ENCODE peak calls at places on chromosomes 6 and 20, in seven cellular contexts. K is lung, B is GM06990, T is prostate gland, W is Peyer's patch, C is psoas muscle, I is testis. L is an unnamed sample.

GRCh38 chr20:998431-998830 is 3.7 kb downstream of the RSPO4 start:
- DNase-seq in K (no peak), B (no peak), T (no peak), W (no peak), C (no peak), I (no peak), L (no peak)

GRCh38 chr6:90369024-90369519 is 72.4 kb upstream of the BACH2 start:
- DNase-seq in K (peak; percentile 70), B (peak; percentile 69), T (peak; percentile 91), W (no peak), C (peak; percentile 58), I (peak; percentile 59), L (peak; percentile 36)

GRCh38 chr6:36780517-36781210 is 58.6 kb downstream of the CPNE5 start:
- DNase-seq in K (peak; percentile 40), B (no peak), T (no peak), W (peak; percentile 67), C (no peak), I (no peak), L (no peak)

GRCh38 chr20:10558635-10559187 is 115.1 kb downstream of the JAG1 start:
- DNase-seq in K (no peak), B (peak; percentile 45), T (no peak), W (no peak), C (no peak), I (no peak), L (no peak)

GRCh38 chr6:12718025-12718424 is 1.5 kb downstream of the PHACTR1 start:
- DNase-seq in K (no peak), B (no peak), T (no peak), W (no peak), C (no peak), I (no peak), L (no peak)

GRCh38 chr20:12198281-12198680 is 280.6 kb downstream of the BTBD3 start:
- DNase-seq in K (no peak), B (no peak), T (no peak), W (no peak), C (no peak), I (no peak), L (no peak)

GRCh38 chr6:149925253-149925973 is 2.5 kb upstream of the RAET1G start:
- DNase-seq in K (no peak), B (no peak), T (no peak), W (no peak), C (peak; percentile 70), I (peak; percentile 32), L (peak; percentile 58)

GRCh38 chr6:91358986-91359385 is 772.1 kb upstream of the MAP3K7 start:
- DNase-seq in K (no peak), B (no peak), T (no peak), W (no peak), C (no peak), I (no peak), L (no peak)

GRCh38 chr6:151502499-151502898 is 8.7 kb downstream of the CCDC170 start:
- DNase-seq in K (no peak), B (no peak), T (no peak), W (no peak), C (no peak), I (no peak), L (no peak)

GRCh38 chr6:12577124-12577845 is 139.3 kb upstream of the PHACTR1 start:
- DNase-seq in K (no peak), B (no peak), T (no peak), W (no peak), C (no peak), I (no peak), L (no peak)

GRCh38 chr20:38926934-38927616 is 858 bp downstream of the FAM83D start:
- DNase-seq in K (no peak), B (no peak), T (no peak), W (no peak), C (no peak), I (no peak), L (peak; percentile 71)

GRCh38 chr20:10802201-10802600 is 128.4 kb upstream of the JAG1 start:
- DNase-seq in K (no peak), B (no peak), T (no peak), W (no peak), C (no peak), I (no peak), L (no peak)

GRCh38 chr6:14638932-14639875 is 521.6 kb downstream of the CD83 start:
- DNase-seq in K (no peak), B (peak; percentile 37), T (no peak), W (peak; percentile 64), C (peak; percentile 85), I (peak; percentile 24), L (peak; percentile 57)

GRCh38 chr20:50186987-50187402 is 3.6 kb upstream of the CEBPB start:
- DNase-seq in K (no peak), B (no peak), T (no peak), W (peak; percentile 37), C (no peak), I (no peak), L (peak; percentile 63)

GRCh38 chr6:106823732-106824351 is 150.7 kb downstream of the CD24 start:
- DNase-seq in K (peak; percentile 41), B (no peak), T (no peak), W (no peak), C (no peak), I (no peak), L (peak; percentile 79)

GRCh38 chr6:71599366-71599765 is 287.0 kb upstream of the RIMS1 start:
- DNase-seq in K (no peak), B (no peak), T (no peak), W (no peak), C (no peak), I (no peak), L (no peak)

GRCh38 chr20:44496976-44497375 is 21.3 kb downstream of the TTPAL start:
- DNase-seq in K (no peak), B (no peak), T (no peak), W (no peak), C (no peak), I (no peak), L (no peak)

GRCh38 chr6:53527249-53527765 is 17.6 kb downstream of the GCLC start:
- DNase-seq in K (no peak), B (no peak), T (no peak), W (no peak), C (no peak), I (no peak), L (no peak)

GRCh38 chr6:49025273-49026240 is 437.5 kb downstream of the MMUT start:
- DNase-seq in K (no peak), B (no peak), T (no peak), W (no peak), C (no peak), I (no peak), L (no peak)

GRCh38 chr6:28462401-28462800 is 19.1 kb upstream of the ZSCAN23 start:
- DNase-seq in K (no peak), B (no peak), T (no peak), W (no peak), C (no peak), I (no peak), L (no peak)
- H3K27me3 ChIP-seq in K (no peaks in the 10 kb centered on the region), B (no peaks in the 10 kb centered on the region), T (no peaks in the 10 kb centered on the region), W (no peaks in the 10 kb centered on the region), C (peaks cover 10% of the 10 kb centered on the region), I (no peaks in the 10 kb centered on the region), L (peaks cover 2% of the 10 kb centered on the region)

DNA sequence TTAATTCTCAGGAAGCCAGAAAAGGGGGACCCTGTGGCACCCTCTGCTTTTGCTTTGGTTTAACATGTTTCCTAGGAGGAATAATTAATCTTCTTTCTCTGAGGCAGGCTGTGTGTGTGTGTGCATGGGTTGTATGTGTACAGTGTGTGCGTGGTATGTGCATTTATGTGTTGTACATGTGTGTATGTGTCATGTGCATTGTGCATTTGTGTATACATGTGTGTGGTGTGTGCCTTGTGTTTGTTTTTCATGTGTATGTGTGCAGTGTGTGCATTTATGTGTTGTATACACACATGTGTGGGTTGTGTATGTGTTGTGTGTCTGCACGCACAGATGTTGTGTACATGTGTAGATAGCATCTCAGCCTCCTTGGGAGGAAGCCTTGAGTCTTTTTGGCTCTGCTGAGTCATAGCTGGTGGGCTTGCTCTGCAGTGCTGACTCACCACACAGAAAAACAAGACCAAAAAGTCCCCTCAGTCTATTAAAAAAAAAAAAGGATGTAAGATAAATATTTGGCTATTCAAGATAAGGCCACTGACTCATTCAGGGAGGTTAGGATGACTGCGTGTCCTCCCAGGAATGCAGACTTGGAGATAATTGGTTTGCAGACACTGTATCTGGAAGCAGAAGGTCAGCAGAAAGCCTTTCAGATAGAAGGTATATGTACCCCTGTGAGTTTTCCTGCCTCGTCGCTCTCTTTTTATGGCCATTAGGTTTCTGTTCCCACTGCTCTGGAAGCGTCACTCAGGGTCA is 58.6 kb downstream of the SYNJ2 start:
- DNase-seq in K (no peak), B (no peak), T (no peak), W (no peak), C (peak; percentile 38), I (no peak), L (no peak)
- H3K36me3 ChIP-seq in K (no peaks in the 10 kb centered on the region), B (peaks cover 7% of the 10 kb centered on the region), T (no peaks in the 10 kb centered on the region), W (no peaks in the 10 kb centered on the region), C (no peaks in the 10 kb centered on the region), I (no peaks in the 10 kb centered on the region), L (no peaks in the 10 kb centered on the region)

DNA sequence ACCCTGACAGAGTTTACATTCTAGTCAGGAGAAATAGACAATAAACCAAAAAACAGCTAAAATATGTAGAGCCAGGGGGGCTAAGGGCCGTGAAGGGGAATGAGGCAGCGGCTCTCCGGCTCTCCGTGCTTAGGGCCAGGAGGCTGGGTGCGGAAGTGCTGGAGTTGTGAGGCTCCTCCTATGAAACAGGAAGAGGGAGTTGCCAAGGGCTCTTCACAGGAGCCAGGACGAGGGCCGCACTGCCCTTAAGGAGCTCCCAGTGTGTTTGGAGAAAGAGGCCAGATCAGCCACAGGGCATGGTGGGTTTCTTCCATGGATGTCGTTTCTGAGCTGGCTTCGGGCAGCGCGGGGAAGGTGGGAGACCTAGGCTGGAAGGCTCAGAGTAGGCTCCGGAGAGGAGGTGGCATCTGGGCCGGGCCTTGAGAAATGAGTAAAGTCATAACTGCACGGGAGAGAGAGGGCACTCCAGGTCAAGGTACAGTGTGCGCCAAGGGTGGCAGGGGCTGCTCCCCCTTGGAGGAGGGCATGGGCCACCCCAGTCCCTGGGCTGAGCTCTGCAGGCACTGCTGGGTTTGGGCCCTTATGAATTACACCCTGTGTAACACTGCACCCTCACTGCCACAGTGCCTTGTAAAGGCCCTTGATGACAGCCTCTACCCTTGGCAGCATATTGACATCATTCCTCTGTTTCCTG is 20.8 kb upstream of the MLN start:
- DNase-seq in K (peak; percentile 59), B (no peak), T (no peak), W (peak; percentile 61), C (no peak), I (no peak), L (peak; percentile 65)
- H3K4me3 ChIP-seq in K (no peak overlapping the region), B (no peak overlapping the region), T (no peak overlapping the region), W (peak overlapping the region; percentile 12), C (no peak overlapping the region), I (no peak overlapping the region), L (no peak overlapping the region)

GRCh38 chr20:20795721-20796120 is 83.3 kb upstream of the RALGAPA2 start:
- DNase-seq in K (no peak), B (no peak), T (no peak), W (no peak), C (no peak), I (no peak), L (no peak)
- H3K27me3 ChIP-seq in K (no peaks in the 10 kb centered on the region), B (no peaks in the 10 kb centered on the region), T (no peaks in the 10 kb centered on the region), W (no peaks in the 10 kb centered on the region), C (no peaks in the 10 kb centered on the region), I (no peaks in the 10 kb centered on the region), L (no peaks in the 10 kb centered on the region)

GRCh38 chr6:46255528-46255927 is 84.7 kb upstream of the ENPP5 start:
- DNase-seq in K (no peak), B (no peak), T (no peak), W (no peak), C (no peak), I (no peak), L (no peak)
- H3K36me3 ChIP-seq in K (no peaks in the 10 kb centered on the region), B (no peaks in the 10 kb centered on the region), T (no peaks in the 10 kb centered on the region), W (no peaks in the 10 kb centered on the region), C (no peaks in the 10 kb centered on the region), I (no peaks in the 10 kb centered on the region), L (no peaks in the 10 kb centered on the region)

GRCh38 chr6:100464162-100464851 is 414 bp downstream of the SIM1 start:
- DNase-seq in K (no peak), B (no peak), T (no peak), W (no peak), C (peak; percentile 66), I (no peak), L (peak; percentile 77)
- H3K4me3 ChIP-seq in K (no peak overlapping the region), B (no peak overlapping the region), T (no peak overlapping the region), W (peak overlapping the region; percentile 42), C (peak overlapping the region; percentile 84), I (peak overlapping the region; percentile 38), L (peak overlapping the region; percentile 8)